ENCODE peak calls at places on chromosomes 6 and 20, in ten cellular contexts. W is IMR-90; M is foreskin keratinocyte; Q is left ventricle myocardium superior; X is pancreas; B is T-helper 17 cell; E is left lung; A is CD4-positive, CD25-positive, alpha-beta regulatory T cell; S is activated naive CD8-positive, alpha-beta T cell treated with anti-CD3 and anti-CD28 coated beads, Interleukin-2, amount 50 U/mL, for 24 hours; P is right lobe of liver. N is an unnamed sample.

GRCh38 chr20:5654557-5654956 is 95.6 kb upstream of the SHLD1 start:
- ATAC-seq in W (peak; percentile 31), M (peak; percentile 95), Q (no peak), X (no peak), B (no peak), E (peak; percentile 33), A (no peak), S (peak; percentile 22), P (no peak), N (peak; percentile 94)

GRCh38 chr20:49870261-49870660 is 45.1 kb downstream of the SPATA2 start:
- ATAC-seq in W (no peak), M (no peak), Q (no peak), X (no peak), B (no peak), E (no peak), A (no peak), S (no peak), P (no peak), N (no peak)

GRCh38 chr6:31037692-31038091 is 27.4 kb downstream of the MUC22 start:
- ATAC-seq in W (peak; percentile 89), M (no peak), Q (no peak), X (no peak), B (no peak), E (peak; percentile 71), A (no peak), S (no peak), P (no peak), N (peak; percentile 52)

GRCh38 chr6:144543006-144543871 is 258.1 kb downstream of the UTRN start:
- ATAC-seq in W (no peak), M (no peak), Q (no peak), X (no peak), B (no peak), E (no peak), A (no peak), S (no peak), P (no peak), N (no peak)

GRCh38 chr6:145815351-145815772 is 767 bp upstream of the FBXO30 start:
- ATAC-seq in W (peak; percentile 13), M (peak; percentile 3), Q (peak; percentile 17), X (peak; percentile 25), B (peak; percentile 3), E (peak; percentile 23), A (no peak), S (no peak), P (peak; percentile 16), N (no peak)

GRCh38 chr6:31620586-31621319 is at the start of gene PRRC2A:
- ATAC-seq in W (peak; percentile 79), M (peak; percentile 62), Q (peak; percentile 91), X (peak; percentile 47), B (peak; percentile 38), E (peak; percentile 89), A (peak; percentile 26), S (peak; percentile 70), P (peak; percentile 42), N (no peak)

GRCh38 chr20:55500130-55500529 is 505.2 kb downstream of the CBLN4 start:
- ATAC-seq in W (no peak), M (no peak), Q (no peak), X (no peak), B (no peak), E (peak; percentile 41), A (no peak), S (no peak), P (no peak), N (no peak)

GRCh38 chr20:24911461-24911860 is 37.6 kb upstream of the CST7 start:
- ATAC-seq in W (no peak), M (no peak), Q (no peak), X (no peak), B (no peak), E (no peak), A (no peak), S (no peak), P (no peak), N (no peak)

GRCh38 chr20:17960927-17961599 is 7.5 kb downstream of the SNX5 start:
- ATAC-seq in W (no peak), M (no peak), Q (peak; percentile 74), X (no peak), B (no peak), E (no peak), A (no peak), S (no peak), P (peak; percentile 20), N (no peak)

GRCh38 chr6:101400341-101400740 is 6.8 kb downstream of the GRIK2 start:
- ATAC-seq in W (no peak), M (no peak), Q (no peak), X (no peak), B (no peak), E (no peak), A (no peak), S (no peak), P (no peak), N (no peak)

GRCh38 chr6:22078802-22079545 is 217.9 kb downstream of the PRL start:
- ATAC-seq in W (no peak), M (no peak), Q (no peak), X (no peak), B (no peak), E (no peak), A (no peak), S (no peak), P (no peak), N (no peak)

GRCh38 chr6:43127180-43127579 is 43.9 kb upstream of the SRF start:
- ATAC-seq in W (no peak), M (no peak), Q (no peak), X (no peak), B (no peak), E (no peak), A (no peak), S (no peak), P (no peak), N (no peak)

GRCh38 chr20:64254571-64255360 is 782 bp upstream of the PCMTD2 start:
- ATAC-seq in W (no peak), M (no peak), Q (no peak), X (no peak), B (no peak), E (no peak), A (no peak), S (no peak), P (no peak), N (no peak)

GRCh38 chr6:119083007-119083406 is 4.5 kb upstream of the FAM184A start:
- ATAC-seq in W (no peak), M (no peak), Q (no peak), X (no peak), B (no peak), E (no peak), A (no peak), S (no peak), P (no peak), N (no peak)

GRCh38 chr6:134289204-134289575 is 28.7 kb downstream of the SGK1 start:
- ATAC-seq in W (peak; percentile 52), M (peak; percentile 49), Q (no peak), X (no peak), B (no peak), E (no peak), A (no peak), S (no peak), P (no peak), N (no peak)

GRCh38 chr20:36666181-36666740 is 20.3 kb upstream of the SLA2 start:
- ATAC-seq in W (peak; percentile 86), M (no peak), Q (no peak), X (peak; percentile 44), B (no peak), E (peak; percentile 48), A (no peak), S (no peak), P (no peak), N (peak; percentile 83)